ENCODE peak calls at places on chromosomes 13 and 19, in nine cellular contexts. B, D, R, J, N, A, H, L and U are unnamed samples.

GRCh38 chr13:99995503-99996176 is 14.1 kb downstream of the ZIC2 start:
- DNase-seq in B (no peak), D (no peak), R (no peak), J (no peak), N (no peak), A (no peak), H (no peak), L (no peak), U (no peak)

GRCh38 chr19:36196249-36196648 is 18.2 kb downstream of the ZNF565 start:
- DNase-seq in B (no peak), D (no peak), R (no peak), J (peak), N (no peak), A (no peak), H (no peak), L (no peak), U (no peak)

GRCh38 chr19:50893047-50893737 is 18.0 kb downstream of the KLK4 start:
- DNase-seq in B (no peak), D (no peak), R (no peak), J (no peak), N (no peak), A (no peak), H (no peak), L (no peak), U (no peak)

GRCh38 chr19:10277795-10278583 is 7.1 kb downstream of the ICAM1 start:
- DNase-seq in B (no peak), D (no peak), R (no peak), J (no peak), N (no peak), A (no peak), H (no peak), L (no peak), U (no peak)

GRCh38 chr19:10975374-10976036 is 14.7 kb downstream of the SMARCA4 start:
- DNase-seq in B (no peak), D (peak), R (peak), J (peak), N (no peak), A (peak), H (no peak), L (no peak), U (peak)

GRCh38 chr19:6475321-6476108 is 6.1 kb downstream of the DENND1C start:
- DNase-seq in B (no peak), D (no peak), R (no peak), J (no peak), N (no peak), A (no peak), H (no peak), L (no peak), U (no peak)

GRCh38 chr13:23637813-23638212 is 67.6 kb downstream of the TNFRSF19 start:
- DNase-seq in B (no peak), D (no peak), R (no peak), J (no peak), N (no peak), A (no peak), H (no peak), L (no peak), U (peak)

GRCh38 chr13:113837554-113838355 is 26.1 kb downstream of the GAS6 start:
- DNase-seq in B (peak), D (peak), R (peak), J (peak), N (no peak), A (peak), H (no peak), L (peak), U (peak)

GRCh38 chr13:32314968-32315254 is 252 bp downstream of the ZAR1L start:
- DNase-seq in B (no peak), D (no peak), R (peak), J (peak), N (peak), A (peak), H (no peak), L (peak), U (peak)